ENCODE peak calls at places on chromosomes 4 and X, in seven cellular contexts. One of them, this sample, is unnamed.
A peak's percentile ranks its signal among the peaks of the same experiment; 100 is the strongest.

GRCh38 chrX:21989415-21989814 is 42.7 kb upstream of the PHEX start:
- DNase-seq in SK-N-SH: no peak
- DNase-seq in PC-3: no peak
- DNase-seq in H9: no peak
- DNase-seq in astrocyte: no peak
- DNase-seq in fibroblast of lung: no peak
- DNase-seq in mesendoderm: no peak
- DNase-seq in this sample: no peak

GRCh38 chr4:127239902-127240575 is 392.7 kb upstream of the INTU start:
- DNase-seq in SK-N-SH: peak; percentile 22
- DNase-seq in PC-3: no peak
- DNase-seq in H9: no peak
- DNase-seq in astrocyte: no peak
- DNase-seq in fibroblast of lung: no peak
- DNase-seq in mesendoderm: no peak
- DNase-seq in this sample: peak; percentile 71

GRCh38 chrX:14352511-14352910 is 176.8 kb upstream of the GLRA2 start:
- DNase-seq in SK-N-SH: no peak
- DNase-seq in PC-3: peak; percentile 3
- DNase-seq in H9: no peak
- DNase-seq in astrocyte: no peak
- DNase-seq in fibroblast of lung: peak; percentile 4
- DNase-seq in mesendoderm: no peak
- DNase-seq in this sample: no peak

GRCh38 chr4:163476761-163477438 is 3.3 kb upstream of the TKTL2 start:
- DNase-seq in SK-N-SH: no peak
- DNase-seq in PC-3: no peak
- DNase-seq in H9: no peak
- DNase-seq in astrocyte: no peak
- DNase-seq in fibroblast of lung: no peak
- DNase-seq in mesendoderm: no peak
- DNase-seq in this sample: no peak

GRCh38 chr4:132180020-132180427 is 969.1 kb upstream of the PCDH10 start:
- DNase-seq in SK-N-SH: no peak
- DNase-seq in PC-3: peak; percentile 69
- DNase-seq in H9: no peak
- DNase-seq in astrocyte: peak; percentile 92
- DNase-seq in fibroblast of lung: peak; percentile 91
- DNase-seq in mesendoderm: no peak
- DNase-seq in this sample: no peak

GRCh38 chr4:6641164-6641970 is 882 bp downstream of the MRFAP1 start:
- DNase-seq in SK-N-SH: peak; percentile 67
- DNase-seq in PC-3: peak; percentile 13
- DNase-seq in H9: no peak
- DNase-seq in astrocyte: peak; percentile 51
- DNase-seq in fibroblast of lung: peak; percentile 56
- DNase-seq in mesendoderm: peak; percentile 53
- DNase-seq in this sample: no peak

GRCh38 chr4:151719045-151719743 is 41.6 kb downstream of the GATB start:
- DNase-seq in SK-N-SH: no peak
- DNase-seq in PC-3: no peak
- DNase-seq in H9: no peak
- DNase-seq in astrocyte: no peak
- DNase-seq in fibroblast of lung: no peak
- DNase-seq in mesendoderm: peak; percentile 44
- DNase-seq in this sample: no peak

GRCh38 chr4:17324431-17324830 is 187.5 kb downstream of the QDPR start:
- DNase-seq in SK-N-SH: peak; percentile 59
- DNase-seq in PC-3: peak; percentile 43
- DNase-seq in H9: peak; percentile 40
- DNase-seq in astrocyte: peak; percentile 41
- DNase-seq in fibroblast of lung: peak; percentile 59
- DNase-seq in mesendoderm: peak; percentile 64
- DNase-seq in this sample: peak; percentile 70

GRCh38 chr4:95049838-95050237 is 292.1 kb downstream of the BMPR1B start:
- DNase-seq in SK-N-SH: no peak
- DNase-seq in PC-3: no peak
- DNase-seq in H9: no peak
- DNase-seq in astrocyte: peak; percentile 33
- DNase-seq in fibroblast of lung: peak; percentile 54
- DNase-seq in mesendoderm: no peak
- DNase-seq in this sample: no peak

GRCh38 chr4:169583563-169583962 is 28.8 kb downstream of the NEK1 start:
- DNase-seq in SK-N-SH: no peak
- DNase-seq in PC-3: no peak
- DNase-seq in H9: no peak
- DNase-seq in astrocyte: no peak
- DNase-seq in fibroblast of lung: peak; percentile 13
- DNase-seq in mesendoderm: no peak
- DNase-seq in this sample: no peak

GRCh38 chr4:112765317-112765989 is 128.5 kb downstream of the LARP7 start:
- DNase-seq in SK-N-SH: peak; percentile 71
- DNase-seq in PC-3: peak; percentile 26
- DNase-seq in H9: no peak
- DNase-seq in astrocyte: no peak
- DNase-seq in fibroblast of lung: peak; percentile 12
- DNase-seq in mesendoderm: peak; percentile 91
- DNase-seq in this sample: no peak

GRCh38 chrX:29090811-29091210 is 503.6 kb downstream of the IL1RAPL1 start:
- DNase-seq in SK-N-SH: no peak
- DNase-seq in PC-3: peak; percentile 21
- DNase-seq in H9: no peak
- DNase-seq in astrocyte: peak; percentile 4
- DNase-seq in fibroblast of lung: peak; percentile 19
- DNase-seq in mesendoderm: peak; percentile 36
- DNase-seq in this sample: no peak

GRCh38 chr4:39365931-39366771 is at the start of gene RFC1:
- DNase-seq in SK-N-SH: peak; percentile 87
- DNase-seq in PC-3: peak; percentile 89
- DNase-seq in H9: peak; percentile 95
- DNase-seq in astrocyte: peak; percentile 86
- DNase-seq in fibroblast of lung: peak; percentile 91
- DNase-seq in mesendoderm: peak; percentile 98
- DNase-seq in this sample: peak; percentile 60

GRCh38 chr4:3709846-3710441 is 56.2 kb upstream of the ADRA2C start:
- DNase-seq in SK-N-SH: no peak
- DNase-seq in PC-3: no peak
- DNase-seq in H9: no peak
- DNase-seq in astrocyte: no peak
- DNase-seq in fibroblast of lung: no peak
- DNase-seq in mesendoderm: no peak
- DNase-seq in this sample: no peak

GRCh38 chr4:2836391-2836859 is 7.2 kb upstream of the ADD1 start:
- DNase-seq in SK-N-SH: no peak
- DNase-seq in PC-3: no peak
- DNase-seq in H9: no peak
- DNase-seq in astrocyte: no peak
- DNase-seq in fibroblast of lung: no peak
- DNase-seq in mesendoderm: no peak
- DNase-seq in this sample: no peak

GRCh38 chrX:19176901-19177630 is 54.8 kb upstream of the ADGRG2 start:
- DNase-seq in SK-N-SH: no peak
- DNase-seq in PC-3: no peak
- DNase-seq in H9: no peak
- DNase-seq in astrocyte: no peak
- DNase-seq in fibroblast of lung: no peak
- DNase-seq in mesendoderm: no peak
- DNase-seq in this sample: peak; percentile 93

GRCh38 chr4:162164881-162165528 is 1.2 kb upstream of the FSTL5 start:
- DNase-seq in SK-N-SH: no peak
- DNase-seq in PC-3: peak; percentile 18
- DNase-seq in H9: no peak
- DNase-seq in astrocyte: peak; percentile 1
- DNase-seq in fibroblast of lung: peak; percentile 25
- DNase-seq in mesendoderm: peak; percentile 29
- DNase-seq in this sample: no peak

GRCh38 chr4:8336412-8337075 is 67.0 kb downstream of the HTRA3 start:
- DNase-seq in SK-N-SH: no peak
- DNase-seq in PC-3: peak; percentile 75
- DNase-seq in H9: no peak
- DNase-seq in astrocyte: no peak
- DNase-seq in fibroblast of lung: peak; percentile 39
- DNase-seq in mesendoderm: no peak
- DNase-seq in this sample: no peak

GRCh38 chr4:2497931-2498330 is 29.0 kb downstream of the RNF4 start:
- DNase-seq in SK-N-SH: no peak
- DNase-seq in PC-3: no peak
- DNase-seq in H9: no peak
- DNase-seq in astrocyte: no peak
- DNase-seq in fibroblast of lung: no peak
- DNase-seq in mesendoderm: no peak
- DNase-seq in this sample: no peak

GRCh38 chr4:36159208-36159607 is 85.1 kb downstream of the ARAP2 start:
- DNase-seq in SK-N-SH: peak; percentile 1
- DNase-seq in PC-3: no peak
- DNase-seq in H9: peak; percentile 40
- DNase-seq in astrocyte: no peak
- DNase-seq in fibroblast of lung: no peak
- DNase-seq in mesendoderm: peak; percentile 37
- DNase-seq in this sample: no peak

GRCh38 chrX:28609003-28609402 is 21.8 kb downstream of the IL1RAPL1 start:
- DNase-seq in SK-N-SH: no peak
- DNase-seq in PC-3: no peak
- DNase-seq in H9: no peak
- DNase-seq in astrocyte: no peak
- DNase-seq in fibroblast of lung: no peak
- DNase-seq in mesendoderm: no peak
- DNase-seq in this sample: no peak

GRCh38 chrX:20061869-20062254 is 54.8 kb downstream of the MAP7D2 start:
- DNase-seq in SK-N-SH: no peak
- DNase-seq in PC-3: peak; percentile 63
- DNase-seq in H9: no peak
- DNase-seq in astrocyte: peak; percentile 77
- DNase-seq in fibroblast of lung: peak; percentile 82
- DNase-seq in mesendoderm: no peak
- DNase-seq in this sample: no peak

GRCh38 chrX:119686087-119686639 is 6.8 kb downstream of the SEPTIN6 start:
- DNase-seq in SK-N-SH: peak; percentile 47
- DNase-seq in PC-3: no peak
- DNase-seq in H9: no peak
- DNase-seq in astrocyte: no peak
- DNase-seq in fibroblast of lung: no peak
- DNase-seq in mesendoderm: no peak
- DNase-seq in this sample: no peak

GRCh38 chr4:173807347-173807746 is 277.3 kb upstream of the HAND2 start:
- DNase-seq in SK-N-SH: no peak
- DNase-seq in PC-3: no peak
- DNase-seq in H9: no peak
- DNase-seq in astrocyte: no peak
- DNase-seq in fibroblast of lung: no peak
- DNase-seq in mesendoderm: no peak
- DNase-seq in this sample: no peak

GRCh38 chr4:88514557-88515511 is 8.7 kb downstream of the PYURF start:
- DNase-seq in SK-N-SH: no peak
- DNase-seq in PC-3: peak; percentile 28
- DNase-seq in H9: no peak
- DNase-seq in astrocyte: no peak
- DNase-seq in fibroblast of lung: no peak
- DNase-seq in mesendoderm: no peak
- DNase-seq in this sample: no peak

GRCh38 chrX:50596056-50596455 is 125.4 kb upstream of the DGKK start:
- DNase-seq in SK-N-SH: no peak
- DNase-seq in PC-3: no peak
- DNase-seq in H9: no peak
- DNase-seq in astrocyte: no peak
- DNase-seq in fibroblast of lung: no peak
- DNase-seq in mesendoderm: no peak
- DNase-seq in this sample: no peak

GRCh38 chrX:50594788-50595187 is 124.2 kb upstream of the DGKK start:
- DNase-seq in SK-N-SH: no peak
- DNase-seq in PC-3: no peak
- DNase-seq in H9: peak; percentile 76
- DNase-seq in astrocyte: no peak
- DNase-seq in fibroblast of lung: no peak
- DNase-seq in mesendoderm: peak; percentile 90
- DNase-seq in this sample: no peak
- H3K9ac ChIP-seq in SK-N-SH: no peak overlapping the region
- H3K9ac ChIP-seq in PC-3: no peak overlapping the region
- H3K9ac ChIP-seq in H9: no peak overlapping the region
- H3K9ac ChIP-seq in astrocyte: no peak overlapping the region
- H3K9ac ChIP-seq in fibroblast of lung: no peak overlapping the region
- H3K9ac ChIP-seq in mesendoderm: no peak overlapping the region
- H3K9ac ChIP-seq in this sample: no peak overlapping the region

DNA sequence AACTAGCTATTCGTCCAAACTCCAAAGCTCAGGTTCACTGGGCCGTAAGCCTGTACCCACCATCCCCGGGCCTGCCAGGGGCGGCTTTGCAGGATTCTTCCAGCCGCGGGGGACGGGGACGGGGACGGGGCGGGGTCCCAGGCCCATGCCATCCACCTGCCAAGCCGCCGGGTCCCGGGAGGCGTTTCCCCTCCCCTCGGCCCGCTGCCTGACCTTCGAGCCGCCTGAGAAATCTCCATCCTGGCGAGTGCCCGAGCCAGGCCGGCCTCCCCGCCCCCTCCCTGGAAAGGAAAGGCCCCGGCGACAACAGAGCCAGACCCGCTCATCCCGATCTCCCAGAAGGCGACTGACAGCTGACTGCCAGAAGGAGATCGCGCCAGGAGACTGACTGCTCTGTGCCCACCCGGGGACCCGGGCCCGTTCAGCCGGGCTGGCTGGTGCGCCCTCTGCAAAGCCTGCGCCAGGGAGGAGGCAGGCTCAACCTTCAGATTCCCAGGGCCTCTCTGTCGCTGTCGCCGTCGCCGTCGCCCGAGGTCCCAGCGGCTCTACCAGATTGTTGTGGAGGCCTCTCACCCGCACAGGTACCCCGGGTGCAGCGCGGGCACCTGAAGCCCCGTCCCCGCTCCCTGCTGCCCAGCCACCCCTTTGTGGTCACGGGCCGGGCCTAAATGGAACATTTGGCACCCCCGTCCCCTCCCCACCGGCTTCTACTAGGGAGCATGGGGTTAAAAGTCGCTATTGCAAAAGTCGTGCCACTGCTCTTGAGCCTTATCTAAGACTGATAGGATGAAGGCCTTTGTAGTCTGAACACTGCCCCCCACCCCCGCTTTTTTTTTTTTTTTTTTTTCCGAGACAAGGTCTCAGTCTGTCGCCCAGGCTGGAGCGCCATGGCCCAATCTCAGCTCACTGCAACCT is at the start of gene RGN:
- DNase-seq in SK-N-SH: peak; percentile 18
- DNase-seq in PC-3: no peak
- DNase-seq in H9: peak; percentile 47
- DNase-seq in astrocyte: no peak
- DNase-seq in fibroblast of lung: no peak
- DNase-seq in mesendoderm: peak; percentile 26
- DNase-seq in this sample: no peak
- H3K9ac ChIP-seq in SK-N-SH: no peak within 1 kb of the TSS
- H3K9ac ChIP-seq in PC-3: no peak within 1 kb of the TSS
- H3K9ac ChIP-seq in H9: no peak within 1 kb of the TSS
- H3K9ac ChIP-seq in astrocyte: peak within 1 kb of the TSS; percentile 41
- H3K9ac ChIP-seq in fibroblast of lung: peak within 1 kb of the TSS; percentile 53
- H3K9ac ChIP-seq in mesendoderm: peak within 1 kb of the TSS; percentile 24
- H3K9ac ChIP-seq in this sample: no peak within 1 kb of the TSS

GRCh38 chrX:136170109-136170800 is 22.9 kb downstream of the FHL1 start:
- DNase-seq in SK-N-SH: no peak
- DNase-seq in PC-3: no peak
- DNase-seq in H9: no peak
- DNase-seq in astrocyte: peak; percentile 23
- DNase-seq in fibroblast of lung: peak; percentile 45
- DNase-seq in mesendoderm: peak; percentile 46
- DNase-seq in this sample: no peak
- H3K9ac ChIP-seq in SK-N-SH: peak overlapping the region; percentile 6
- H3K9ac ChIP-seq in PC-3: no peak overlapping the region
- H3K9ac ChIP-seq in H9: no peak overlapping the region
- H3K9ac ChIP-seq in astrocyte: peak overlapping the region; percentile 80
- H3K9ac ChIP-seq in fibroblast of lung: peak overlapping the region; percentile 20
- H3K9ac ChIP-seq in mesendoderm: no peak overlapping the region
- H3K9ac ChIP-seq in this sample: no peak overlapping the region

GRCh38 chrX:2450681-2451080 is 50.1 kb downstream of the DHRSX start:
- DNase-seq in SK-N-SH: no peak
- DNase-seq in PC-3: no peak
- DNase-seq in H9: no peak
- DNase-seq in astrocyte: no peak
- DNase-seq in fibroblast of lung: no peak
- DNase-seq in mesendoderm: peak; percentile 61
- DNase-seq in this sample: no peak
- H3K9ac ChIP-seq in SK-N-SH: no peak overlapping the region
- H3K9ac ChIP-seq in PC-3: no peak overlapping the region
- H3K9ac ChIP-seq in H9: no peak overlapping the region
- H3K9ac ChIP-seq in astrocyte: no peak overlapping the region
- H3K9ac ChIP-seq in fibroblast of lung: no peak overlapping the region
- H3K9ac ChIP-seq in mesendoderm: peak overlapping the region; percentile 36
- H3K9ac ChIP-seq in this sample: no peak overlapping the region

This sample was measured in SK-N-MC.